ENCODE peak calls at places on chromosomes 13 and 19, in seven cellular contexts. O is GF-D8; R is NAMALWA; S is body of pancreas; N is lower leg skin; L is stimulated activated CD4-positive, alpha-beta T cell treated with anti-CD3 and anti-CD28 coated beads, Interleukin-1b, Interleukin-23, amount 100 ng/mL, for 48 hours; D is spleen. Q is an unnamed sample.

GRCh38 chr13:43230989-43231388 is 207.6 kb downstream of the DNAJC15 start:
- DNase-seq in O (no peak), R (no peak), S (no peak), N (no peak), L (no peak), D (no peak), Q (no peak)

GRCh38 chr19:21922276-21922675 is 86.3 kb upstream of the ZNF43 start:
- DNase-seq in O (no peak), R (no peak), S (no peak), N (no peak), L (no peak), D (no peak), Q (no peak)

GRCh38 chr13:72868229-72868628 is 86.3 kb downstream of the PIBF1 start:
- DNase-seq in O (no peak), R (no peak), S (no peak), N (no peak), L (no peak), D (no peak), Q (no peak)

GRCh38 chr19:38698225-38699026 is 45.8 kb downstream of the CAPN12 start:
- DNase-seq in O (no peak), R (no peak), S (no peak), N (no peak), L (no peak), D (no peak), Q (no peak)

GRCh38 chr19:38015216-38015615 is 108.2 kb downstream of the SIPA1L3 start:
- DNase-seq in O (no peak), R (no peak), S (no peak), N (no peak), L (no peak), D (no peak), Q (no peak)

GRCh38 chr13:95954266-95954665 is 98.9 kb downstream of the UGGT2 start:
- DNase-seq in O (no peak), R (no peak), S (no peak), N (no peak), L (no peak), D (no peak), Q (peak; percentile 57)

GRCh38 chr13:41458187-41458938 is 1.0 kb downstream of the RGCC start:
- DNase-seq in O (peak; percentile 86), R (peak; percentile 59), S (peak; percentile 31), N (peak; percentile 32), L (peak; percentile 55), D (peak; percentile 91), Q (no peak)

GRCh38 chr13:43368003-43368402 is 344.6 kb downstream of the DNAJC15 start:
- DNase-seq in O (no peak), R (peak; percentile 4), S (no peak), N (no peak), L (no peak), D (no peak), Q (no peak)

Q was measured in NT2/D1.